ENCODE peak calls at places on chromosomes 11 and 22, in ten cellular contexts. One of them, this sample, is unnamed.

GRCh38 chr11:96990934-96991333 is 601.1 kb downstream of the JRKL start:
- DNase-seq in lower leg skin: no peak
- DNase-seq in RKO: no peak
- DNase-seq in RWPE1: no peak
- DNase-seq in activated CD8-positive, alpha-beta memory T cell treated with anti-CD3 and anti-CD28 coated beads, Interleukin-2, amount 10 ng/mL, durations not matched to agents 7 days and 5 days: no peak
- DNase-seq in Right ventricle myocardium superior: no peak
- DNase-seq in NCI-H524: no peak
- DNase-seq in T-helper 1 cell: no peak
- DNase-seq in effector memory CD8-positive, alpha-beta T cell: no peak
- DNase-seq in LNCaP clone FGC: no peak
- DNase-seq in this sample: no peak

GRCh38 chr11:96287796-96288439 is 55.1 kb downstream of the MAML2 start:
- DNase-seq in activated CD8-positive, alpha-beta memory T cell treated with anti-CD3 and anti-CD28 coated beads, Interleukin-2, amount 10 ng/mL, durations not matched to agents 7 days and 5 days: no peak
- DNase-seq in LNCaP clone FGC: no peak
- DNase-seq in T-helper 1 cell: no peak
- DNase-seq in RWPE1: no peak
- DNase-seq in NCI-H524: no peak
- DNase-seq in lower leg skin: no peak
- DNase-seq in Right ventricle myocardium superior: no peak
- DNase-seq in RKO: no peak
- DNase-seq in effector memory CD8-positive, alpha-beta T cell: no peak
- DNase-seq in this sample: no peak

GRCh38 chr11:126307706-126308105 is 3.8 kb downstream of the DCPS start:
- DNase-seq in effector memory CD8-positive, alpha-beta T cell: no peak
- DNase-seq in NCI-H524: no peak
- DNase-seq in lower leg skin: no peak
- DNase-seq in LNCaP clone FGC: no peak
- DNase-seq in RWPE1: no peak
- DNase-seq in RKO: peak
- DNase-seq in activated CD8-positive, alpha-beta memory T cell treated with anti-CD3 and anti-CD28 coated beads, Interleukin-2, amount 10 ng/mL, durations not matched to agents 7 days and 5 days: peak
- DNase-seq in T-helper 1 cell: no peak
- DNase-seq in Right ventricle myocardium superior: no peak
- DNase-seq in this sample: peak

GRCh38 chr11:45102810-45103621 is 43.4 kb upstream of the PRDM11 start:
- DNase-seq in RKO: peak
- DNase-seq in RWPE1: peak
- DNase-seq in lower leg skin: peak
- DNase-seq in Right ventricle myocardium superior: peak
- DNase-seq in NCI-H524: peak
- DNase-seq in LNCaP clone FGC: no peak
- DNase-seq in T-helper 1 cell: peak
- DNase-seq in effector memory CD8-positive, alpha-beta T cell: peak
- DNase-seq in activated CD8-positive, alpha-beta memory T cell treated with anti-CD3 and anti-CD28 coated beads, Interleukin-2, amount 10 ng/mL, durations not matched to agents 7 days and 5 days: peak
- DNase-seq in this sample: peak

GRCh38 chr11:116869610-116870009 is 32.2 kb upstream of the APOA1 start:
- DNase-seq in NCI-H524: no peak
- DNase-seq in effector memory CD8-positive, alpha-beta T cell: no peak
- DNase-seq in Right ventricle myocardium superior: no peak
- DNase-seq in activated CD8-positive, alpha-beta memory T cell treated with anti-CD3 and anti-CD28 coated beads, Interleukin-2, amount 10 ng/mL, durations not matched to agents 7 days and 5 days: no peak
- DNase-seq in lower leg skin: no peak
- DNase-seq in T-helper 1 cell: no peak
- DNase-seq in RWPE1: no peak
- DNase-seq in RKO: no peak
- DNase-seq in LNCaP clone FGC: peak
- DNase-seq in this sample: no peak

GRCh38 chr11:115939726-115940421 is 435.7 kb upstream of the CADM1 start:
- DNase-seq in activated CD8-positive, alpha-beta memory T cell treated with anti-CD3 and anti-CD28 coated beads, Interleukin-2, amount 10 ng/mL, durations not matched to agents 7 days and 5 days: no peak
- DNase-seq in T-helper 1 cell: no peak
- DNase-seq in RWPE1: no peak
- DNase-seq in NCI-H524: peak
- DNase-seq in effector memory CD8-positive, alpha-beta T cell: no peak
- DNase-seq in Right ventricle myocardium superior: no peak
- DNase-seq in RKO: no peak
- DNase-seq in lower leg skin: no peak
- DNase-seq in LNCaP clone FGC: no peak
- DNase-seq in this sample: peak

GRCh38 chr11:130223291-130223971 is 63.8 kb downstream of the ST14 start:
- DNase-seq in RWPE1: no peak
- DNase-seq in NCI-H524: no peak
- DNase-seq in LNCaP clone FGC: no peak
- DNase-seq in effector memory CD8-positive, alpha-beta T cell: peak
- DNase-seq in Right ventricle myocardium superior: no peak
- DNase-seq in RKO: no peak
- DNase-seq in T-helper 1 cell: no peak
- DNase-seq in lower leg skin: no peak
- DNase-seq in activated CD8-positive, alpha-beta memory T cell treated with anti-CD3 and anti-CD28 coated beads, Interleukin-2, amount 10 ng/mL, durations not matched to agents 7 days and 5 days: no peak
- DNase-seq in this sample: no peak

GRCh38 chr11:63999349-64000025 is 13.2 kb downstream of the OTUB1 start:
- DNase-seq in RKO: no peak
- DNase-seq in LNCaP clone FGC: no peak
- DNase-seq in effector memory CD8-positive, alpha-beta T cell: peak
- DNase-seq in RWPE1: peak
- DNase-seq in lower leg skin: peak
- DNase-seq in activated CD8-positive, alpha-beta memory T cell treated with anti-CD3 and anti-CD28 coated beads, Interleukin-2, amount 10 ng/mL, durations not matched to agents 7 days and 5 days: peak
- DNase-seq in Right ventricle myocardium superior: peak
- DNase-seq in T-helper 1 cell: peak
- DNase-seq in NCI-H524: no peak
- DNase-seq in this sample: peak

GRCh38 chr22:42270178-42270511 is 308 bp downstream of the TCF20 start:
- DNase-seq in activated CD8-positive, alpha-beta memory T cell treated with anti-CD3 and anti-CD28 coated beads, Interleukin-2, amount 10 ng/mL, durations not matched to agents 7 days and 5 days: peak
- DNase-seq in T-helper 1 cell: no peak
- DNase-seq in NCI-H524: no peak
- DNase-seq in LNCaP clone FGC: no peak
- DNase-seq in effector memory CD8-positive, alpha-beta T cell: peak
- DNase-seq in RWPE1: peak
- DNase-seq in lower leg skin: no peak
- DNase-seq in Right ventricle myocardium superior: no peak
- DNase-seq in RKO: no peak
- DNase-seq in this sample: peak

GRCh38 chr11:45850446-45850845 is 3.2 kb downstream of the CRY2 start:
- DNase-seq in Right ventricle myocardium superior: no peak
- DNase-seq in RKO: peak
- DNase-seq in T-helper 1 cell: no peak
- DNase-seq in RWPE1: no peak
- DNase-seq in LNCaP clone FGC: no peak
- DNase-seq in activated CD8-positive, alpha-beta memory T cell treated with anti-CD3 and anti-CD28 coated beads, Interleukin-2, amount 10 ng/mL, durations not matched to agents 7 days and 5 days: no peak
- DNase-seq in effector memory CD8-positive, alpha-beta T cell: no peak
- DNase-seq in NCI-H524: no peak
- DNase-seq in lower leg skin: peak
- DNase-seq in this sample: no peak

GRCh38 chr22:22755778-22756100 is 111.3 kb downstream of the GGTLC2 start:
- DNase-seq in activated CD8-positive, alpha-beta memory T cell treated with anti-CD3 and anti-CD28 coated beads, Interleukin-2, amount 10 ng/mL, durations not matched to agents 7 days and 5 days: peak
- DNase-seq in effector memory CD8-positive, alpha-beta T cell: no peak
- DNase-seq in lower leg skin: peak
- DNase-seq in NCI-H524: no peak
- DNase-seq in RWPE1: no peak
- DNase-seq in RKO: no peak
- DNase-seq in Right ventricle myocardium superior: no peak
- DNase-seq in LNCaP clone FGC: no peak
- DNase-seq in T-helper 1 cell: no peak
- DNase-seq in this sample: no peak

GRCh38 chr11:11211186-11211585 is 141.9 kb downstream of the CSNK2A3 start:
- DNase-seq in effector memory CD8-positive, alpha-beta T cell: no peak
- DNase-seq in lower leg skin: no peak
- DNase-seq in activated CD8-positive, alpha-beta memory T cell treated with anti-CD3 and anti-CD28 coated beads, Interleukin-2, amount 10 ng/mL, durations not matched to agents 7 days and 5 days: no peak
- DNase-seq in NCI-H524: no peak
- DNase-seq in Right ventricle myocardium superior: peak
- DNase-seq in RKO: no peak
- DNase-seq in T-helper 1 cell: no peak
- DNase-seq in LNCaP clone FGC: no peak
- DNase-seq in RWPE1: peak
- DNase-seq in this sample: no peak

GRCh38 chr22:34842630-34843029 is 223.3 kb upstream of the ISX start:
- DNase-seq in effector memory CD8-positive, alpha-beta T cell: no peak
- DNase-seq in NCI-H524: peak
- DNase-seq in Right ventricle myocardium superior: no peak
- DNase-seq in lower leg skin: no peak
- DNase-seq in RWPE1: no peak
- DNase-seq in T-helper 1 cell: no peak
- DNase-seq in LNCaP clone FGC: no peak
- DNase-seq in activated CD8-positive, alpha-beta memory T cell treated with anti-CD3 and anti-CD28 coated beads, Interleukin-2, amount 10 ng/mL, durations not matched to agents 7 days and 5 days: no peak
- DNase-seq in RKO: no peak
- DNase-seq in this sample: peak

GRCh38 chr11:77416357-77416756 is 57.5 kb downstream of the PAK1 start:
- DNase-seq in activated CD8-positive, alpha-beta memory T cell treated with anti-CD3 and anti-CD28 coated beads, Interleukin-2, amount 10 ng/mL, durations not matched to agents 7 days and 5 days: no peak
- DNase-seq in RWPE1: no peak
- DNase-seq in effector memory CD8-positive, alpha-beta T cell: no peak
- DNase-seq in T-helper 1 cell: no peak
- DNase-seq in NCI-H524: no peak
- DNase-seq in LNCaP clone FGC: no peak
- DNase-seq in Right ventricle myocardium superior: no peak
- DNase-seq in lower leg skin: no peak
- DNase-seq in RKO: no peak
- DNase-seq in this sample: no peak

GRCh38 chr22:17120711-17121234 is 387 bp downstream of the TMEM121B start:
- DNase-seq in LNCaP clone FGC: no peak
- DNase-seq in activated CD8-positive, alpha-beta memory T cell treated with anti-CD3 and anti-CD28 coated beads, Interleukin-2, amount 10 ng/mL, durations not matched to agents 7 days and 5 days: no peak
- DNase-seq in RKO: no peak
- DNase-seq in lower leg skin: no peak
- DNase-seq in effector memory CD8-positive, alpha-beta T cell: no peak
- DNase-seq in RWPE1: no peak
- DNase-seq in Right ventricle myocardium superior: no peak
- DNase-seq in NCI-H524: no peak
- DNase-seq in T-helper 1 cell: peak
- DNase-seq in this sample: peak

GRCh38 chr11:60912223-60912850 is 1.6 kb upstream of the TMEM109 start:
- DNase-seq in RKO: no peak
- DNase-seq in NCI-H524: no peak
- DNase-seq in RWPE1: no peak
- DNase-seq in activated CD8-positive, alpha-beta memory T cell treated with anti-CD3 and anti-CD28 coated beads, Interleukin-2, amount 10 ng/mL, durations not matched to agents 7 days and 5 days: no peak
- DNase-seq in Right ventricle myocardium superior: no peak
- DNase-seq in LNCaP clone FGC: no peak
- DNase-seq in lower leg skin: no peak
- DNase-seq in T-helper 1 cell: no peak
- DNase-seq in effector memory CD8-positive, alpha-beta T cell: no peak
- DNase-seq in this sample: no peak

GRCh38 chr11:44079376-44079775 is 13.3 kb downstream of the ACCS start:
- DNase-seq in RWPE1: no peak
- DNase-seq in activated CD8-positive, alpha-beta memory T cell treated with anti-CD3 and anti-CD28 coated beads, Interleukin-2, amount 10 ng/mL, durations not matched to agents 7 days and 5 days: no peak
- DNase-seq in NCI-H524: no peak
- DNase-seq in T-helper 1 cell: no peak
- DNase-seq in Right ventricle myocardium superior: no peak
- DNase-seq in LNCaP clone FGC: no peak
- DNase-seq in lower leg skin: peak
- DNase-seq in effector memory CD8-positive, alpha-beta T cell: no peak
- DNase-seq in RKO: no peak
- DNase-seq in this sample: no peak

GRCh38 chr11:69241075-69241740 is 52.7 kb upstream of the MYEOV start:
- DNase-seq in LNCaP clone FGC: no peak
- DNase-seq in activated CD8-positive, alpha-beta memory T cell treated with anti-CD3 and anti-CD28 coated beads, Interleukin-2, amount 10 ng/mL, durations not matched to agents 7 days and 5 days: no peak
- DNase-seq in RWPE1: no peak
- DNase-seq in lower leg skin: peak
- DNase-seq in NCI-H524: no peak
- DNase-seq in effector memory CD8-positive, alpha-beta T cell: no peak
- DNase-seq in Right ventricle myocardium superior: no peak
- DNase-seq in RKO: no peak
- DNase-seq in T-helper 1 cell: no peak
- DNase-seq in this sample: no peak

GRCh38 chr11:1832181-1832988 is 2.4 kb upstream of the SYT8 start:
- DNase-seq in LNCaP clone FGC: no peak
- DNase-seq in effector memory CD8-positive, alpha-beta T cell: peak
- DNase-seq in activated CD8-positive, alpha-beta memory T cell treated with anti-CD3 and anti-CD28 coated beads, Interleukin-2, amount 10 ng/mL, durations not matched to agents 7 days and 5 days: peak
- DNase-seq in Right ventricle myocardium superior: peak
- DNase-seq in T-helper 1 cell: peak
- DNase-seq in NCI-H524: peak
- DNase-seq in RKO: peak
- DNase-seq in RWPE1: no peak
- DNase-seq in lower leg skin: no peak
- DNase-seq in this sample: peak

GRCh38 chr11:133951484-133952198 is 5.1 kb downstream of the IGSF9B start:
- DNase-seq in effector memory CD8-positive, alpha-beta T cell: no peak
- DNase-seq in lower leg skin: no peak
- DNase-seq in RKO: no peak
- DNase-seq in T-helper 1 cell: no peak
- DNase-seq in activated CD8-positive, alpha-beta memory T cell treated with anti-CD3 and anti-CD28 coated beads, Interleukin-2, amount 10 ng/mL, durations not matched to agents 7 days and 5 days: no peak
- DNase-seq in RWPE1: peak
- DNase-seq in NCI-H524: peak
- DNase-seq in Right ventricle myocardium superior: peak
- DNase-seq in LNCaP clone FGC: no peak
- DNase-seq in this sample: peak

GRCh38 chr11:110908401-110909106 is 196.3 kb upstream of the ARHGAP20 start:
- DNase-seq in LNCaP clone FGC: no peak
- DNase-seq in effector memory CD8-positive, alpha-beta T cell: no peak
- DNase-seq in Right ventricle myocardium superior: no peak
- DNase-seq in lower leg skin: no peak
- DNase-seq in RWPE1: peak
- DNase-seq in T-helper 1 cell: no peak
- DNase-seq in RKO: peak
- DNase-seq in NCI-H524: no peak
- DNase-seq in activated CD8-positive, alpha-beta memory T cell treated with anti-CD3 and anti-CD28 coated beads, Interleukin-2, amount 10 ng/mL, durations not matched to agents 7 days and 5 days: peak
- DNase-seq in this sample: peak

GRCh38 chr11:66317766-66318575 is 1.1 kb upstream of the CD248 start:
- DNase-seq in LNCaP clone FGC: no peak
- DNase-seq in NCI-H524: no peak
- DNase-seq in T-helper 1 cell: no peak
- DNase-seq in RKO: no peak
- DNase-seq in activated CD8-positive, alpha-beta memory T cell treated with anti-CD3 and anti-CD28 coated beads, Interleukin-2, amount 10 ng/mL, durations not matched to agents 7 days and 5 days: peak
- DNase-seq in lower leg skin: peak
- DNase-seq in RWPE1: no peak
- DNase-seq in effector memory CD8-positive, alpha-beta T cell: peak
- DNase-seq in Right ventricle myocardium superior: peak
- DNase-seq in this sample: peak

GRCh38 chr22:23395476-23396361 is 184.4 kb downstream of the IGLL1 start:
- DNase-seq in LNCaP clone FGC: no peak
- DNase-seq in NCI-H524: no peak
- DNase-seq in RWPE1: no peak
- DNase-seq in effector memory CD8-positive, alpha-beta T cell: no peak
- DNase-seq in activated CD8-positive, alpha-beta memory T cell treated with anti-CD3 and anti-CD28 coated beads, Interleukin-2, amount 10 ng/mL, durations not matched to agents 7 days and 5 days: no peak
- DNase-seq in T-helper 1 cell: no peak
- DNase-seq in Right ventricle myocardium superior: peak
- DNase-seq in lower leg skin: peak
- DNase-seq in RKO: no peak
- DNase-seq in this sample: no peak

GRCh38 chr22:37019309-37020191 is at the start of the genes MPST and TST:
- DNase-seq in LNCaP clone FGC: no peak
- DNase-seq in Right ventricle myocardium superior: peak
- DNase-seq in RKO: peak
- DNase-seq in effector memory CD8-positive, alpha-beta T cell: peak
- DNase-seq in activated CD8-positive, alpha-beta memory T cell treated with anti-CD3 and anti-CD28 coated beads, Interleukin-2, amount 10 ng/mL, durations not matched to agents 7 days and 5 days: peak
- DNase-seq in lower leg skin: peak
- DNase-seq in T-helper 1 cell: peak
- DNase-seq in NCI-H524: peak
- DNase-seq in RWPE1: peak
- DNase-seq in this sample: peak

This sample was measured in NCI-H82.